ENCODE peak calls at places on chromosomes 11 and 22, in eight cellular contexts. One of them, this sample, is unnamed.
A peak's percentile ranks its signal among the peaks of the same experiment; 100 is the strongest.

GRCh38 chr11:15114501-15115475 is at the start of gene INSC:
- DNase-seq in fibroblast of pulmonary artery: no peak
- DNase-seq in A673: no peak
- DNase-seq in CD4-positive, alpha-beta T cell: no peak
- DNase-seq in cardiac fibroblast: peak; percentile 15
- DNase-seq in lower leg skin: no peak
- DNase-seq in psoas muscle: no peak
- DNase-seq in IMR-90: peak; percentile 8
- DNase-seq in this sample: peak; percentile 63

GRCh38 chr11:67648140-67648795 is 2.3 kb downstream of the ACY3 start:
- DNase-seq in lower leg skin: no peak
- DNase-seq in psoas muscle: no peak
- DNase-seq in A673: peak; percentile 52
- DNase-seq in IMR-90: no peak
- DNase-seq in cardiac fibroblast: no peak
- DNase-seq in CD4-positive, alpha-beta T cell: peak; percentile 55
- DNase-seq in fibroblast of pulmonary artery: no peak
- DNase-seq in this sample: no peak

GRCh38 chr11:31977343-31977742 is 113.5 kb upstream of the RCN1 start:
- DNase-seq in CD4-positive, alpha-beta T cell: no peak
- DNase-seq in fibroblast of pulmonary artery: no peak
- DNase-seq in lower leg skin: no peak
- DNase-seq in psoas muscle: no peak
- DNase-seq in A673: no peak
- DNase-seq in IMR-90: no peak
- DNase-seq in cardiac fibroblast: no peak
- DNase-seq in this sample: no peak

GRCh38 chr11:14423633-14424032 is 64.7 kb upstream of the RRAS2 start:
- DNase-seq in IMR-90: peak; percentile 62
- DNase-seq in CD4-positive, alpha-beta T cell: no peak
- DNase-seq in A673: no peak
- DNase-seq in lower leg skin: no peak
- DNase-seq in psoas muscle: no peak
- DNase-seq in fibroblast of pulmonary artery: peak; percentile 64
- DNase-seq in cardiac fibroblast: peak; percentile 69
- DNase-seq in this sample: no peak

GRCh38 chr11:116506446-116506845 is 266.3 kb downstream of the BUD13 start:
- DNase-seq in A673: no peak
- DNase-seq in fibroblast of pulmonary artery: no peak
- DNase-seq in cardiac fibroblast: no peak
- DNase-seq in CD4-positive, alpha-beta T cell: no peak
- DNase-seq in lower leg skin: peak; percentile 26
- DNase-seq in psoas muscle: no peak
- DNase-seq in IMR-90: no peak
- DNase-seq in this sample: no peak

GRCh38 chr11:35639591-35640179 is 21.4 kb downstream of the FJX1 start:
- DNase-seq in CD4-positive, alpha-beta T cell: no peak
- DNase-seq in psoas muscle: no peak
- DNase-seq in fibroblast of pulmonary artery: no peak
- DNase-seq in lower leg skin: no peak
- DNase-seq in IMR-90: no peak
- DNase-seq in A673: no peak
- DNase-seq in cardiac fibroblast: no peak
- DNase-seq in this sample: no peak

GRCh38 chr11:9862981-9863380 is 199.1 kb downstream of the SWAP70 start:
- DNase-seq in IMR-90: no peak
- DNase-seq in CD4-positive, alpha-beta T cell: no peak
- DNase-seq in A673: peak; percentile 98
- DNase-seq in psoas muscle: no peak
- DNase-seq in fibroblast of pulmonary artery: peak; percentile 79
- DNase-seq in cardiac fibroblast: peak; percentile 77
- DNase-seq in lower leg skin: no peak
- DNase-seq in this sample: no peak

GRCh38 chr11:96393753-96394348 is 4.0 kb downstream of the JRKL start:
- DNase-seq in lower leg skin: no peak
- DNase-seq in A673: peak; percentile 73
- DNase-seq in cardiac fibroblast: peak; percentile 70
- DNase-seq in CD4-positive, alpha-beta T cell: no peak
- DNase-seq in psoas muscle: no peak
- DNase-seq in fibroblast of pulmonary artery: peak; percentile 75
- DNase-seq in IMR-90: peak; percentile 61
- DNase-seq in this sample: no peak

GRCh38 chr11:2779981-2780849 is 80.4 kb upstream of the KCNQ1OT1 start:
- DNase-seq in psoas muscle: peak; percentile 58
- DNase-seq in fibroblast of pulmonary artery: no peak
- DNase-seq in IMR-90: no peak
- DNase-seq in A673: no peak
- DNase-seq in cardiac fibroblast: peak; percentile 16
- DNase-seq in lower leg skin: peak; percentile 80
- DNase-seq in CD4-positive, alpha-beta T cell: no peak
- DNase-seq in this sample: no peak

GRCh38 chr11:102518296-102519094 is 12.1 kb downstream of the MMP7 start:
- DNase-seq in psoas muscle: no peak
- DNase-seq in lower leg skin: no peak
- DNase-seq in IMR-90: no peak
- DNase-seq in A673: no peak
- DNase-seq in fibroblast of pulmonary artery: no peak
- DNase-seq in cardiac fibroblast: peak; percentile 9
- DNase-seq in CD4-positive, alpha-beta T cell: no peak
- DNase-seq in this sample: no peak

GRCh38 chr11:65043881-65044501 is 3.0 kb downstream of the SAC3D1 start:
- DNase-seq in IMR-90: peak; percentile 43
- DNase-seq in cardiac fibroblast: peak; percentile 51
- DNase-seq in psoas muscle: peak; percentile 63
- DNase-seq in lower leg skin: no peak
- DNase-seq in CD4-positive, alpha-beta T cell: no peak
- DNase-seq in fibroblast of pulmonary artery: peak; percentile 31
- DNase-seq in A673: no peak
- DNase-seq in this sample: no peak

GRCh38 chr11:83047515-83048225 is 24.0 kb downstream of the RAB30 start:
- DNase-seq in CD4-positive, alpha-beta T cell: no peak
- DNase-seq in psoas muscle: no peak
- DNase-seq in IMR-90: peak; percentile 65
- DNase-seq in A673: no peak
- DNase-seq in fibroblast of pulmonary artery: no peak
- DNase-seq in lower leg skin: no peak
- DNase-seq in cardiac fibroblast: peak; percentile 7
- DNase-seq in this sample: no peak

GRCh38 chr11:100817620-100818019 is 130.5 kb downstream of the ARHGAP42 start:
- DNase-seq in CD4-positive, alpha-beta T cell: no peak
- DNase-seq in lower leg skin: no peak
- DNase-seq in IMR-90: no peak
- DNase-seq in cardiac fibroblast: no peak
- DNase-seq in fibroblast of pulmonary artery: no peak
- DNase-seq in A673: no peak
- DNase-seq in psoas muscle: no peak
- DNase-seq in this sample: no peak

GRCh38 chr11:116211166-116211565 is 561.6 kb downstream of the BUD13 start:
- DNase-seq in A673: no peak
- DNase-seq in lower leg skin: no peak
- DNase-seq in cardiac fibroblast: no peak
- DNase-seq in psoas muscle: no peak
- DNase-seq in fibroblast of pulmonary artery: no peak
- DNase-seq in CD4-positive, alpha-beta T cell: no peak
- DNase-seq in IMR-90: no peak
- DNase-seq in this sample: no peak

GRCh38 chr11:46418751-46419150 is 27.2 kb upstream of the CHRM4 start:
- DNase-seq in lower leg skin: no peak
- DNase-seq in fibroblast of pulmonary artery: no peak
- DNase-seq in IMR-90: no peak
- DNase-seq in psoas muscle: no peak
- DNase-seq in cardiac fibroblast: no peak
- DNase-seq in A673: no peak
- DNase-seq in CD4-positive, alpha-beta T cell: no peak
- DNase-seq in this sample: no peak

GRCh38 chr11:123381817-123382554 is 48.1 kb upstream of the GRAMD1B start:
- DNase-seq in CD4-positive, alpha-beta T cell: no peak
- DNase-seq in fibroblast of pulmonary artery: no peak
- DNase-seq in A673: no peak
- DNase-seq in cardiac fibroblast: no peak
- DNase-seq in lower leg skin: no peak
- DNase-seq in psoas muscle: no peak
- DNase-seq in IMR-90: no peak
- DNase-seq in this sample: no peak

GRCh38 chr11:60345489-60345888 is 18.4 kb downstream of the MS4A6E start:
- DNase-seq in psoas muscle: no peak
- DNase-seq in A673: peak; percentile 49
- DNase-seq in fibroblast of pulmonary artery: no peak
- DNase-seq in CD4-positive, alpha-beta T cell: no peak
- DNase-seq in lower leg skin: no peak
- DNase-seq in IMR-90: no peak
- DNase-seq in cardiac fibroblast: no peak
- DNase-seq in this sample: peak; percentile 12
- TF ChIP-seq CTCF in psoas muscle: peak; percentile 8
- TF ChIP-seq CTCF in A673: peak; percentile 67
- TF ChIP-seq CTCF in fibroblast of pulmonary artery: peak; percentile 4
- TF ChIP-seq CTCF in CD4-positive, alpha-beta T cell: no peak
- TF ChIP-seq CTCF in lower leg skin: no peak
- TF ChIP-seq CTCF in IMR-90: peak; percentile 26
- TF ChIP-seq CTCF in cardiac fibroblast: no peak
- TF ChIP-seq CTCF in this sample: peak; percentile 35

GRCh38 chr22:20180640-20181039 is 29.8 kb upstream of the CCDC188 start:
- DNase-seq in IMR-90: no peak
- DNase-seq in psoas muscle: no peak
- DNase-seq in CD4-positive, alpha-beta T cell: no peak
- DNase-seq in fibroblast of pulmonary artery: no peak
- DNase-seq in lower leg skin: no peak
- DNase-seq in cardiac fibroblast: no peak
- DNase-seq in A673: no peak
- DNase-seq in this sample: no peak

GRCh38 chr22:20179455-20180244 is 28.8 kb upstream of the CCDC188 start:
- DNase-seq in IMR-90: no peak
- DNase-seq in CD4-positive, alpha-beta T cell: no peak
- DNase-seq in psoas muscle: no peak
- DNase-seq in cardiac fibroblast: no peak
- DNase-seq in fibroblast of pulmonary artery: no peak
- DNase-seq in A673: no peak
- DNase-seq in lower leg skin: no peak
- DNase-seq in this sample: no peak

GRCh38 chr22:20181194-20181931 is 30.5 kb upstream of the CCDC188 start:
- DNase-seq in IMR-90: no peak
- DNase-seq in lower leg skin: no peak
- DNase-seq in CD4-positive, alpha-beta T cell: no peak
- DNase-seq in cardiac fibroblast: no peak
- DNase-seq in A673: no peak
- DNase-seq in fibroblast of pulmonary artery: no peak
- DNase-seq in psoas muscle: no peak
- DNase-seq in this sample: no peak

GRCh38 chr22:20178922-20179227 is 28.0 kb upstream of the CCDC188 start:
- DNase-seq in CD4-positive, alpha-beta T cell: no peak
- DNase-seq in A673: no peak
- DNase-seq in psoas muscle: no peak
- DNase-seq in IMR-90: no peak
- DNase-seq in lower leg skin: no peak
- DNase-seq in fibroblast of pulmonary artery: no peak
- DNase-seq in cardiac fibroblast: no peak
- DNase-seq in this sample: no peak

GRCh38 chr22:20180245-20180630 is 29.4 kb upstream of the CCDC188 start:
- DNase-seq in A673: no peak
- DNase-seq in CD4-positive, alpha-beta T cell: no peak
- DNase-seq in psoas muscle: no peak
- DNase-seq in lower leg skin: no peak
- DNase-seq in IMR-90: no peak
- DNase-seq in fibroblast of pulmonary artery: no peak
- DNase-seq in cardiac fibroblast: no peak
- DNase-seq in this sample: no peak
- TF ChIP-seq CTCF in A673: peak; percentile 19
- TF ChIP-seq CTCF in CD4-positive, alpha-beta T cell: no peak
- TF ChIP-seq CTCF in psoas muscle: no peak
- TF ChIP-seq CTCF in lower leg skin: no peak
- TF ChIP-seq CTCF in IMR-90: peak; percentile 15
- TF ChIP-seq CTCF in fibroblast of pulmonary artery: peak; percentile 4
- TF ChIP-seq CTCF in cardiac fibroblast: peak; percentile 33
- TF ChIP-seq CTCF in this sample: peak; percentile 37

GRCh38 chr11:5791165-5791564 is at the start of gene OR52N1:
- DNase-seq in A673: no peak
- DNase-seq in fibroblast of pulmonary artery: no peak
- DNase-seq in lower leg skin: no peak
- DNase-seq in cardiac fibroblast: no peak
- DNase-seq in CD4-positive, alpha-beta T cell: no peak
- DNase-seq in IMR-90: no peak
- DNase-seq in psoas muscle: no peak
- DNase-seq in this sample: no peak
- TF ChIP-seq CTCF in A673: no peak
- TF ChIP-seq CTCF in fibroblast of pulmonary artery: no peak
- TF ChIP-seq CTCF in lower leg skin: no peak
- TF ChIP-seq CTCF in cardiac fibroblast: no peak
- TF ChIP-seq CTCF in CD4-positive, alpha-beta T cell: no peak
- TF ChIP-seq CTCF in IMR-90: no peak
- TF ChIP-seq CTCF in psoas muscle: no peak
- TF ChIP-seq CTCF in this sample: no peak

GRCh38 chr22:37284807-37285355 is 2.6 kb downstream of the CYTH4 start:
- DNase-seq in lower leg skin: no peak
- DNase-seq in cardiac fibroblast: no peak
- DNase-seq in IMR-90: no peak
- DNase-seq in CD4-positive, alpha-beta T cell: peak; percentile 35
- DNase-seq in A673: no peak
- DNase-seq in psoas muscle: peak; percentile 73
- DNase-seq in fibroblast of pulmonary artery: no peak
- DNase-seq in this sample: no peak

GRCh38 chr22:37284126-37284806 is 2.0 kb downstream of the CYTH4 start:
- DNase-seq in CD4-positive, alpha-beta T cell: no peak
- DNase-seq in psoas muscle: no peak
- DNase-seq in fibroblast of pulmonary artery: no peak
- DNase-seq in IMR-90: no peak
- DNase-seq in lower leg skin: no peak
- DNase-seq in cardiac fibroblast: no peak
- DNase-seq in A673: no peak
- DNase-seq in this sample: no peak

GRCh38 chr22:37282385-37282677 is at the start of gene CYTH4:
- DNase-seq in psoas muscle: peak; percentile 75
- DNase-seq in A673: no peak
- DNase-seq in fibroblast of pulmonary artery: no peak
- DNase-seq in IMR-90: no peak
- DNase-seq in CD4-positive, alpha-beta T cell: peak; percentile 73
- DNase-seq in cardiac fibroblast: no peak
- DNase-seq in lower leg skin: peak; percentile 91
- DNase-seq in this sample: no peak

GRCh38 chr22:37281646-37282384 is 493 bp upstream of the CYTH4 start:
- DNase-seq in psoas muscle: no peak
- DNase-seq in lower leg skin: no peak
- DNase-seq in cardiac fibroblast: no peak
- DNase-seq in CD4-positive, alpha-beta T cell: no peak
- DNase-seq in fibroblast of pulmonary artery: no peak
- DNase-seq in IMR-90: no peak
- DNase-seq in A673: no peak
- DNase-seq in this sample: no peak

DNA sequence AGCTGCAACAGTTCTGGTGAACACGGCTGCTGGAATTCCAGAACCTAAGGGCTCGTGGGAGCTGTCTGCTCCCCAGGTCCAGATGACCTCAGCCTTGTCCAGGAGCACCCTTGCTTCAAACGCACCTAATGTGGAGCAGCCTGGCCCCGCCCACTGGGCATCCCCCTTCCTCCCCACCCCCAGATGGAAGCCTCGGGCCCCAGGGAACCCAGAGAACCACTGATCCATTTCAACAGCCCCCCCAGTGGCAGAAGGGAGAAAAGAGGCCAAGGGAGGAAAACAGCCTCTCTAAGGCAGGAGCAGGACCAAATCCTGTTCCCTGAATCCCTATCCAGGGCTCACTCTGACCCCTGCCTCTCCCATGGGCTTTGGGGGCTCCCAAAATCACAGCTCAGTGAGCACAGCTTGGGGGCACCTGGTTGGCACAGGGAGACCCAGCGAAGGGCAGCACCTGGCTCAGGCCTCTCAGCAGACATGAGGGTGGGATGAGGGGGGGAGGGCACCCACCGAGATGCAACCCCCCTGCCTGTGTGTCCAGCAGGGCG is 1.2 kb downstream of the CYTH4 start:
- DNase-seq in psoas muscle: no peak
- DNase-seq in CD4-positive, alpha-beta T cell: peak; percentile 29
- DNase-seq in lower leg skin: no peak
- DNase-seq in IMR-90: no peak
- DNase-seq in cardiac fibroblast: no peak
- DNase-seq in fibroblast of pulmonary artery: no peak
- DNase-seq in A673: no peak
- DNase-seq in this sample: no peak
- TF ChIP-seq CTCF in psoas muscle: no peak
- TF ChIP-seq CTCF in CD4-positive, alpha-beta T cell: peak; percentile 46
- TF ChIP-seq CTCF in lower leg skin: no peak
- TF ChIP-seq CTCF in IMR-90: peak; percentile 38
- TF ChIP-seq CTCF in cardiac fibroblast: no peak
- TF ChIP-seq CTCF in fibroblast of pulmonary artery: peak; percentile 43
- TF ChIP-seq CTCF in A673: no peak
- TF ChIP-seq CTCF in this sample: no peak